ENCODE peak calls at places on chromosomes 16 and 17, in six cellular contexts. V is stomach; D is naive thymus-derived CD4-positive, alpha-beta T cell; I is A549; G is neural progenitor cell; C is heart right ventricle. S is an unnamed sample.

GRCh38 chr16:57167951-57168350 is 17.9 kb downstream of the PSME3IP1 start:
- DNase-seq in I (no peak), D (peak; percentile 75), V (no peak), G (peak; percentile 64), C (no peak), S (no peak)

GRCh38 chr17:67260051-67260987 is 15.3 kb upstream of the HELZ start:
- DNase-seq in G (no peak), V (no peak), D (no peak), C (no peak), I (no peak), S (no peak)

GRCh38 chr16:88874938-88875599 is 8.6 kb upstream of the PABPN1L start:
- DNase-seq in G (no peak), V (no peak), D (no peak), C (no peak), I (no peak), S (no peak)

GRCh38 chr17:31112001-31112661 is 17.4 kb downstream of the NF1 start:
- DNase-seq in G (no peak), D (no peak), I (no peak), V (no peak), C (no peak), S (no peak)

GRCh38 chr16:49193596-49193995 is 88.0 kb downstream of the CBLN1 start:
- DNase-seq in G (no peak), I (no peak), D (no peak), V (no peak), C (no peak), S (no peak)

GRCh38 chr16:48949636-48950035 is 332.0 kb downstream of the CBLN1 start:
- DNase-seq in C (no peak), V (no peak), D (no peak), G (no peak), I (no peak), S (no peak)

GRCh38 chr17:2751482-2751881 is 2.0 kb upstream of the CCDC92B start:
- DNase-seq in V (no peak), G (peak; percentile 50), C (no peak), D (no peak), I (no peak), S (no peak)

GRCh38 chr16:88009566-88010342 is 58.5 kb downstream of the BANP start:
- DNase-seq in D (no peak), I (no peak), G (peak; percentile 59), C (no peak), V (no peak), S (no peak)

GRCh38 chr17:64531955-64532371 is 25.2 kb downstream of the CEP95 start:
- DNase-seq in I (no peak), V (no peak), G (no peak), D (no peak), C (no peak), S (no peak)

GRCh38 chr17:41705271-41705991 is 6.7 kb upstream of the GAST start:
- DNase-seq in D (no peak), V (no peak), C (no peak), I (no peak), G (peak; percentile 63), S (no peak)

GRCh38 chr16:46916980-46917379 is 32.8 kb downstream of the GPT2 start:
- DNase-seq in C (no peak), G (no peak), V (no peak), I (peak; percentile 25), D (no peak), S (no peak)

GRCh38 chr16:72921620-72922019 is 126.3 kb downstream of the ZFHX3 start:
- DNase-seq in I (no peak), V (no peak), C (peak; percentile 27), D (no peak), G (no peak), S (no peak)

GRCh38 chr17:9291912-9292562 is 270.7 kb downstream of the NTN1 start:
- DNase-seq in C (peak; percentile 36), D (peak; percentile 12), G (peak; percentile 44), I (peak; percentile 60), V (peak; percentile 42), S (no peak)

GRCh38 chr17:39270923-39271322 is 45.2 kb upstream of the STAC2 start:
- DNase-seq in C (no peak), G (no peak), I (no peak), V (no peak), D (no peak), S (no peak)

GRCh38 chr17:33049781-33050414 is 58.3 kb downstream of the SPACA3 start:
- DNase-seq in D (peak; percentile 3), G (peak; percentile 72), C (no peak), V (peak; percentile 62), I (peak; percentile 76), S (no peak)

GRCh38 chr17:19342611-19343255 is 19.8 kb downstream of the B9D1 start:
- DNase-seq in I (no peak), C (no peak), G (no peak), D (no peak), V (no peak), S (no peak)

GRCh38 chr17:17186051-17186450 is 20.1 kb downstream of the PLD6 start:
- DNase-seq in G (no peak), D (no peak), V (peak; percentile 29), I (no peak), C (no peak), S (no peak)

GRCh38 chr16:12646490-12647274 is 157.0 kb downstream of the CPPED1 start:
- DNase-seq in V (peak; percentile 63), C (no peak), I (no peak), D (peak; percentile 31), G (no peak), S (no peak)

GRCh38 chr16:50643192-50643591 is 37.9 kb downstream of the SNX20 start:
- DNase-seq in G (no peak), D (no peak), V (no peak), C (no peak), I (no peak), S (no peak)

GRCh38 chr17:39671651-39672521 is 3.6 kb downstream of the PNMT start:
- DNase-seq in V (peak; percentile 57), G (peak; percentile 79), I (peak; percentile 82), D (no peak), C (peak; percentile 74), S (no peak)

GRCh38 chr17:77465358-77466041 is 324.7 kb downstream of the SEC14L1 start:
- DNase-seq in G (peak; percentile 74), I (no peak), C (peak; percentile 36), D (peak; percentile 88), V (peak; percentile 62), S (peak; percentile 27)

GRCh38 chr17:79992657-79993389 is 42.8 kb downstream of the TBC1D16 start:
- DNase-seq in D (no peak), V (no peak), I (no peak), G (no peak), C (no peak), S (no peak)

GRCh38 chr17:2822358-2822757 is 26.1 kb downstream of the RAP1GAP2 start:
- DNase-seq in C (no peak), I (no peak), D (no peak), V (no peak), G (no peak), S (no peak)

DNA sequence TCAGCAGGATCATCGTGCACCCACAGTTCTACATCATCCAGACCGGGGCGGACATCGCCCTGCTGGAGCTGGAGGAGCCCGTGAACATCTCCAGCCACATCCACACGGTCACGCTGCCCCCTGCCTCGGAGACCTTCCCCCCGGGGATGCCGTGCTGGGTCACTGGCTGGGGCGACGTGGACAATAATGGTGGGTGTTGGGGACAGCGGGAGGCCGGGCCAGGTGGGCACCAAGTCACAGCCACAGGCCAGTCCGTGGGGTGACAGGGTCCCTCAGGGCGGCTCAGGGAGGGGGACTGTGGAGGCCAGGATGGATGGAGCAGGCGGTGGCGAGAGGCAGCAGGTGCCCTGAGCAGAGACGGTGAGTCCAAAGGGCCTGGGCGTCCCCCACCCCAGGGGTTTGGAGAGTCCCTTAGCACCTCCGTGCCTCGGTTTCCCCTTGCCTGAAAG is 1.0 kb downstream of the TPSD1 start:
- DNase-seq in V (no peak), D (no peak), I (no peak), G (no peak), C (no peak), S (no peak)
- H3K4me1 ChIP-seq in V (peaks cover 4% of the 10 kb centered on the region), D (no peaks in the 10 kb centered on the region), I (peaks cover 5% of the 10 kb centered on the region), G (peaks cover 4% of the 10 kb centered on the region), C (no peaks in the 10 kb centered on the region), S (no peaks in the 10 kb centered on the region)

GRCh38 chr16:68999114-68999513 is 106.3 kb upstream of the HAS3 start:
- DNase-seq in C (no peak), V (no peak), I (no peak), D (no peak), G (no peak), S (no peak)

GRCh38 chr16:69005641-69006355 is 99.7 kb upstream of the HAS3 start:
- DNase-seq in I (no peak), G (no peak), C (no peak), D (no peak), V (no peak), S (no peak)

GRCh38 chr16:68997564-68997963 is 107.9 kb upstream of the HAS3 start:
- DNase-seq in C (no peak), V (no peak), G (no peak), D (no peak), I (no peak), S (no peak)

DNA sequence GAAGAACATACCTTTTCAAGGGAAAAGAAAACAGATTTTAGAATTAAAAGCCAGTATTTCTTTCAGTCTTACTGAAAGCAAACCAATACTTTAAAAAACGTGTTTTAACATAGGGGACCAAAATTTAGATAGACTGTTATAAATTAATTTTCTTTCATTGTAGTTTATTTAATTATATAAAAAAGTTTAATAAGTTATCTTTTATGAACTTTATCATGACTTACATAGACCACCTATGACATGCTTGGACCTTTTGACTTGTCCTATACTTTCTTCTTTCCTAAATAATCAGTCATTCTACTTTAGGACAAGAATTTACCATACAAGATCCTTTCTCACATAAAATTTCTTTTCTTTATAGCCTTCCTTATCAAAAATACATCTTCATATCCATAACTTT is 102.0 kb upstream of the HAS3 start:
- DNase-seq in I (no peak), G (peak; percentile 35), V (no peak), D (no peak), C (no peak), S (no peak)
- H3K9me3 ChIP-seq in I (peaks cover 28% of the 10 kb centered on the region), G (peaks cover 17% of the 10 kb centered on the region), V (no peaks in the 10 kb centered on the region), D (no peaks in the 10 kb centered on the region), C (no peaks in the 10 kb centered on the region), S (no peaks in the 10 kb centered on the region)

DNA sequence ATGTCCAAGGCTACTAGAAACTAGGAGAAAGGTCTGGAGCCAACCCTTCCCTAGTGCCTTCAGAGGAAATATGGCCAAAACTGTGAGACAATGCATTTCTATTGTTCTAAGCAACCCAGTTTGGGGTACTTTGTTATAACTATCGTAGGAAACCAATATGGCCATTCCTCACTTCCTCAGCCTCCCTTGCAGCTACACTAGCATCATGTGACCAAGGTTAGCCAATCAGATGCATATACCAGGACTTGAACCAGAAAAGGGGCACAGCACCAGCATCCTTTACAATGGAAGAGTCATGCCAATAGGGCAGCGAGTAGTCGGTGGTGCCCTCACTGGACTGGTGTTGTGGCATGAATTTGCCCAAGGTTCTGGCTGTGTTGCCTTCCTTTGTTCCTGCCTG is 464.0 kb downstream of the TMEM114 start:
- DNase-seq in C (no peak), D (no peak), G (no peak), V (no peak), I (no peak), S (no peak)
- H3K27ac ChIP-seq in C (no peak overlapping the region), D (no peak overlapping the region), G (no peak overlapping the region), V (no peak overlapping the region), I (no peak overlapping the region), S (no peak overlapping the region)

DNA sequence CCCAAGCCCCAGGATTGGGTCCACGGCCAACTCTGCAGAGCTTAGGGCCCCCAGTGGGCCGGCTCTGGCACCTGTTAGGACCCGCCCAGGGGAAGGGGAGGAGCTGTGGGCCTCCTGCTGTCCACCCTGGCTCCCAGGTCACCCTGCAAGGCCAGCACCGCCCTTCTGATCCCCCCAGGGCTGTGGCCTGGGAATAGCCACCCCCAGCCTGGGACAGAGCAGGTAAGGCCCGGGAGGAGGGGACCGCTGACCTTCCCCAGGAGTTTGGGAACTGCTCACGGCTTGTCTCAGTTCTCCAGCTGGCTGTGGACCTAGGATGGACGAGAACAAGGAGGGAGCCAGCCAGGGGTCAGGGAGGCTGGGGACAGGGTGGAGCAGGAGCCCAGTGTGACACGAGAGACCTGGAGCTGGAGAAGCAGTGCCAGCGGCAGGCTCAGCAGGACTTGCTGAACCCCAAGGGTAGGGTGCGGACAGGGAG is 39.4 kb upstream of the SLC38A10 start:
- DNase-seq in D (no peak), G (no peak), I (no peak), V (no peak), C (no peak), S (no peak)
- H3K4me1 ChIP-seq in D (no peaks in the 10 kb centered on the region), G (peaks cover 31% of the 10 kb centered on the region), I (peaks cover 71% of the 10 kb centered on the region), V (peaks cover 35% of the 10 kb centered on the region), C (peaks cover 45% of the 10 kb centered on the region), S (peaks cover 28% of the 10 kb centered on the region)